ENCODE peak calls at places on chromosomes 2 and 18, in eight cellular contexts. T, B, X, Q, H, G, D and M are unnamed samples.
A peak's percentile ranks its signal among the peaks of the same experiment; 100 is the strongest.

GRCh38 chr2:112799291-112799975 is 15.1 kb upstream of the IL1A start:
- DNase-seq in T (no peak), B (no peak), X (no peak), Q (no peak), H (no peak), G (peak; percentile 51), D (no peak), M (no peak)

GRCh38 chr2:119283873-119284331 is 60.3 kb downstream of the STEAP3 start:
- DNase-seq in T (peak; percentile 53), B (peak; percentile 84), X (peak; percentile 24), Q (peak; percentile 76), H (peak; percentile 78), G (peak; percentile 80), D (peak; percentile 96), M (peak; percentile 21)

GRCh38 chr2:188576657-188577056 is 285.0 kb downstream of the GULP1 start:
- DNase-seq in T (no peak), B (peak; percentile 69), X (peak; percentile 64), Q (no peak), H (no peak), G (no peak), D (peak; percentile 49), M (no peak)

GRCh38 chr2:135130751-135131150 is 78.7 kb downstream of the RAB3GAP1 start:
- DNase-seq in T (no peak), B (no peak), X (no peak), Q (no peak), H (no peak), G (no peak), D (no peak), M (no peak)

GRCh38 chr2:222753251-222753824 is 81.9 kb downstream of the MOGAT1 start:
- DNase-seq in T (peak; percentile 43), B (peak; percentile 86), X (no peak), Q (no peak), H (peak; percentile 64), G (peak; percentile 82), D (peak; percentile 87), M (no peak)

GRCh38 chr2:147002256-147002655 is 842.6 kb upstream of the ACVR2A start:
- DNase-seq in T (no peak), B (no peak), X (no peak), Q (no peak), H (no peak), G (no peak), D (no peak), M (no peak)

GRCh38 chr2:64563436-64563938 is 39.4 kb downstream of the AFTPH start:
- DNase-seq in T (no peak), B (no peak), X (no peak), Q (no peak), H (no peak), G (no peak), D (no peak), M (no peak)

GRCh38 chr2:159946326-159946992 is 116.0 kb downstream of the PLA2R1 start:
- DNase-seq in T (no peak), B (peak; percentile 66), X (peak; percentile 38), Q (no peak), H (no peak), G (peak; percentile 21), D (peak; percentile 81), M (no peak)

GRCh38 chr18:10010611-10011015 is 96.8 kb downstream of the VAPA start:
- DNase-seq in T (peak; percentile 78), B (peak; percentile 84), X (peak; percentile 80), Q (no peak), H (peak; percentile 83), G (peak; percentile 92), D (peak; percentile 94), M (peak; percentile 88)

GRCh38 chr2:51013060-51013746 is 18.7 kb downstream of the NRXN1 start:
- DNase-seq in T (no peak), B (no peak), X (no peak), Q (no peak), H (peak; percentile 30), G (peak; percentile 12), D (no peak), M (no peak)

GRCh38 chr2:25165992-25166618 is 2.3 kb downstream of the POMC start:
- DNase-seq in T (no peak), B (no peak), X (no peak), Q (no peak), H (no peak), G (no peak), D (peak; percentile 48), M (no peak)

GRCh38 chr2:238974510-238975166 is 126.8 kb downstream of the TWIST2 start:
- DNase-seq in T (no peak), B (peak; percentile 78), X (peak; percentile 88), Q (no peak), H (no peak), G (peak; percentile 92), D (peak; percentile 93), M (peak; percentile 37)

GRCh38 chr2:151334082-151334815 is 23.1 kb upstream of the TNFAIP6 start:
- DNase-seq in T (peak; percentile 23), B (peak; percentile 89), X (peak; percentile 90), Q (no peak), H (peak; percentile 51), G (peak; percentile 94), D (peak; percentile 80), M (peak; percentile 80)

GRCh38 chr2:46873632-46874068 is 42.0 kb downstream of the MCFD2 start:
- DNase-seq in T (peak; percentile 70), B (peak; percentile 96), X (peak; percentile 95), Q (no peak), H (no peak), G (peak; percentile 98), D (peak; percentile 91), M (peak; percentile 82)

GRCh38 chr2:26585100-26585499 is 56.1 kb downstream of the CIB4 start:
- DNase-seq in T (no peak), B (no peak), X (no peak), Q (no peak), H (no peak), G (no peak), D (peak; percentile 82), M (no peak)

GRCh38 chr18:59994357-59994756 is 94.6 kb downstream of the PMAIP1 start:
- DNase-seq in T (no peak), B (peak; percentile 28), X (no peak), Q (no peak), H (no peak), G (peak; percentile 12), D (no peak), M (no peak)

GRCh38 chr18:21264651-21265050 is 22.6 kb downstream of the GREB1L start:
- DNase-seq in T (no peak), B (peak; percentile 12), X (no peak), Q (no peak), H (no peak), G (no peak), D (no peak), M (no peak)

GRCh38 chr2:10444463-10444862 is 3.7 kb downstream of the ODC1 start:
- DNase-seq in T (no peak), B (no peak), X (no peak), Q (no peak), H (no peak), G (peak; percentile 14), D (no peak), M (no peak)

GRCh38 chr2:10447300-10448207 is 573 bp downstream of the ODC1 start:
- DNase-seq in T (peak; percentile 24), B (peak; percentile 44), X (no peak), Q (no peak), H (peak; percentile 85), G (peak; percentile 47), D (no peak), M (no peak)

GRCh38 chr2:10448208-10448645 is at the start of gene ODC1:
- DNase-seq in T (peak; percentile 94), B (peak; percentile 93), X (peak; percentile 69), Q (peak; percentile 96), H (peak; percentile 98), G (peak; percentile 90), D (peak; percentile 99), M (peak; percentile 31)

GRCh38 chr2:10448646-10449480 is 736 bp upstream of the ODC1 start:
- DNase-seq in T (peak; percentile 77), B (peak; percentile 85), X (peak; percentile 65), Q (no peak), H (no peak), G (peak; percentile 87), D (peak; percentile 88), M (no peak)

GRCh38 chr2:10446631-10447030 is 1.5 kb downstream of the ODC1 start:
- DNase-seq in T (no peak), B (no peak), X (no peak), Q (no peak), H (no peak), G (no peak), D (no peak), M (no peak)
- H3K4me3 ChIP-seq in T (peak overlapping the region; percentile 65), B (peak overlapping the region; percentile 70), X (peak overlapping the region; percentile 68), Q (no peak overlapping the region), H (no peak overlapping the region), G (no peak overlapping the region), D (peak overlapping the region; percentile 72), M (peak overlapping the region; percentile 68)

DNA sequence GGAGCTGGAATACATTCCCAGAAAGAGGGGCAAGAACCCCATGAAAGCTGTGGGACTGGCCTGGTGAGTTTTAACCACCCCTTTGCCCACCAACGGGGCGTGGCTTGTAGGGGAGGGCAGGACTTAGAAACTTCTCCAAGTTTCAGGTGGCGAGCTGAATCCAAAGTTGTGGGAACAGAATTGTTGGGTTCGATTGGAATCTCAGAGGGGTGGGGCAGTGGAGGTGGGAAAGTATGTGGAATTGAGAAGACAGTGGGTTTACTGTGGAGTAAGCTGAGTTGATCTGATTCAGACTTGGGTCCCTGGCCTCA is 1.1 kb downstream of the PNKD start:
- DNase-seq in T (no peak), B (no peak), X (no peak), Q (peak; percentile 41), H (peak; percentile 51), G (no peak), D (peak; percentile 65), M (no peak)
- H3K4me3 ChIP-seq in T (peak overlapping the region; percentile 99), B (peak overlapping the region; percentile 88), X (peak overlapping the region; percentile 96), Q (peak overlapping the region; percentile 93), H (peak overlapping the region; percentile 86), G (peak overlapping the region; percentile 72), D (peak overlapping the region; percentile 97), M (peak overlapping the region; percentile 97)

DNA sequence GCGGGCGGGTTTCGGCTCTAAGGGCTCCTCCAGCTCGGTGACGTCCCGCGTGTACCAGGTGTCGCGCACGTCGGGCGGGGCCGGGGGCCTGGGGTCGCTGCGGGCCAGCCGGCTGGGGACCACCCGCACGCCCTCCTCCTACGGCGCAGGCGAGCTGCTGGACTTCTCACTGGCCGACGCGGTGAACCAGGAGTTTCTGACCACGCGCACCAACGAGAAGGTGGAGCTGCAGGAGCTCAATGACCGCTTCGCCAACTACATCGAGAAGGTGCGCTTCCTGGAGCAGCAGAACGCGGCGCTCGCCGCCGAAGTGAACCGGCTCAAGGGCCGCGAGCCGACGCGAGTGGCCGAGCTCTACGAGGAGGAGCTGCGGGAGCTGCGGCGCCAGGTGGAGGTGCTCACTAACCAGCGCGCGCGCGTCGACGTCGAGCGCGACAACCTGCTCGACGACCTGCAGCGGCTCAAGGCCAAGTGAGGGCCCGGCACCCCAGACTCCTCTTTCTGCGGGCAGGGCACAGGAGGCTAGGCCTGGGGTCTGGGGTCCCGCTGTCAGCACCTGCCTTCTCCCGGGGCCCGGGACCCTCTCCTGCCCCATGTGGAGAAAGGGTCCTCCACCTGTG is 503 bp downstream of the DES start:
- DNase-seq in T (no peak), B (no peak), X (no peak), Q (no peak), H (no peak), G (no peak), D (peak; percentile 54), M (no peak)
- H3K4me3 ChIP-seq in T (no peak overlapping the region), B (no peak overlapping the region), X (no peak overlapping the region), Q (peak overlapping the region; percentile 77), H (peak overlapping the region; percentile 51), G (no peak overlapping the region), D (peak overlapping the region; percentile 51), M (no peak overlapping the region)

DNA sequence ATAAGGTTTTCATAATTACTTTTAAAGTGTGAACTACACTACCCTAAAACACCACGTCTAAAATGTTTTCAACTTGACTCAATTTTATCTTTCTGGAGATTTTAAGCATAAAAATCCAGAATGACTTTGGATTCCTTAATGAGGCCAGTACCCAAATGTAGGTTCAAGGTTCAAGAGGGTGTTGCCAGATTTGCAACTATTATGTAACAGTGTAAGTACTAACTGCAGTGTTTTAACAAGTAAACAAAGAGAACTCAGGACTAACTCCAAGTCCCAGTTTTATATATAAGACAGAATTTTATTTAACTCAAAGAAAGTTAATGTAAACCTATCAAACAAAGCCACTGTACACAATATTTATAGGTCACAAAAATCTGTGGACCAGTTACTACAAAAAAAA is 5.7 kb downstream of the HIBCH start:
- DNase-seq in T (no peak), B (no peak), X (no peak), Q (no peak), H (no peak), G (no peak), D (peak; percentile 52), M (no peak)
- H3K4me3 ChIP-seq in T (no peak overlapping the region), B (no peak overlapping the region), X (no peak overlapping the region), Q (no peak overlapping the region), H (no peak overlapping the region), G (no peak overlapping the region), D (no peak overlapping the region), M (no peak overlapping the region)